ENCODE peak calls at places on chromosome 19, in seven cellular contexts. N, O, X, K, F, E and C are unnamed samples.

GRCh38 chr19:8022275-8022674 is 16.8 kb upstream of the ELAVL1 start:
- DNase-seq in O (no peak), N (no peak), F (no peak), E (no peak), K (peak; percentile 29), X (no peak), C (peak; percentile 87)

GRCh38 chr19:18049390-18049789 is 37.3 kb downstream of the IL12RB1 start:
- DNase-seq in X (peak; percentile 95), O (peak; percentile 64), K (peak; percentile 92), E (peak; percentile 96), N (peak; percentile 25), F (peak; percentile 57), C (peak; percentile 97)

GRCh38 chr19:43290568-43291359 is 21.4 kb upstream of the PSG9 start:
- DNase-seq in N (no peak), F (no peak), X (no peak), E (no peak), O (no peak), K (no peak), C (no peak)

GRCh38 chr19:50332264-50333038 is 3.3 kb upstream of the KCNC3 start:
- DNase-seq in E (peak; percentile 51), X (peak; percentile 79), N (no peak), O (peak; percentile 59), F (no peak), K (no peak), C (no peak)

GRCh38 chr19:44847144-44848035 is 1.3 kb downstream of the NECTIN2 start:
- DNase-seq in O (peak; percentile 89), X (peak; percentile 87), F (peak; percentile 84), K (peak; percentile 92), E (peak; percentile 85), N (peak; percentile 58), C (peak; percentile 83)

GRCh38 chr19:18021121-18021755 is 13.3 kb downstream of the ARRDC2 start:
- DNase-seq in N (peak; percentile 88), X (peak; percentile 85), F (peak; percentile 78), O (peak; percentile 83), K (peak; percentile 88), E (peak; percentile 89), C (peak; percentile 94)

GRCh38 chr19:23101241-23101640 is 15.6 kb upstream of the ZNF730 start:
- DNase-seq in F (no peak), K (no peak), E (no peak), O (no peak), X (no peak), N (no peak), C (no peak)

GRCh38 chr19:17070421-17070820 is 4.8 kb downstream of the HAUS8 start:
- DNase-seq in F (no peak), N (no peak), K (no peak), X (no peak), E (no peak), O (no peak), C (no peak)

GRCh38 chr19:50724522-50725217 is 1.5 kb downstream of the CLEC11A start:
- DNase-seq in O (peak; percentile 99), N (peak; percentile 99), K (peak; percentile 95), E (peak; percentile 96), F (peak; percentile 98), X (peak; percentile 99), C (peak; percentile 92)

GRCh38 chr19:34330116-34330515 is 34.9 kb upstream of the GPI start:
- DNase-seq in N (no peak), F (no peak), K (no peak), O (no peak), E (no peak), X (no peak), C (no peak)

GRCh38 chr19:41332000-41332399 is 21.7 kb downstream of the TGFB1 start:
- DNase-seq in K (no peak), E (no peak), X (no peak), N (no peak), F (no peak), O (no peak), C (no peak)

GRCh38 chr19:18173572-18174294 is at the start of gene IFI30:
- DNase-seq in O (peak; percentile 75), E (peak; percentile 77), X (peak; percentile 91), F (peak; percentile 88), N (no peak), K (peak; percentile 96), C (peak; percentile 94)

GRCh38 chr19:41206926-41207750 is 11.9 kb upstream of the AXL start:
- DNase-seq in K (peak; percentile 34), F (peak; percentile 48), O (no peak), N (no peak), E (peak; percentile 85), X (peak; percentile 22), C (no peak)

GRCh38 chr19:11651062-11651461 is 53.8 kb downstream of the ZNF627 start:
- DNase-seq in K (no peak), N (no peak), O (no peak), F (no peak), X (no peak), E (no peak), C (no peak)

GRCh38 chr19:43662487-43662886 is 7.5 kb downstream of the PLAUR start:
- DNase-seq in N (no peak), K (no peak), O (no peak), F (no peak), E (no peak), X (no peak), C (no peak)

GRCh38 chr19:41882568-41883462 is at the start of gene ARHGEF1:
- DNase-seq in E (peak; percentile 84), F (peak; percentile 75), N (no peak), K (peak; percentile 62), O (no peak), X (peak; percentile 42), C (peak; percentile 74)

GRCh38 chr19:23804676-23805075 is 46.0 kb upstream of the ZNF681 start:
- DNase-seq in O (no peak), N (no peak), E (no peak), K (no peak), X (no peak), F (no peak), C (no peak)

GRCh38 chr19:13526552-13526951 is 20.3 kb upstream of the CACNA1A start:
- DNase-seq in X (no peak), O (no peak), K (no peak), F (no peak), E (no peak), N (peak; percentile 18), C (no peak)

GRCh38 chr19:18502633-18503294 is 19.1 kb downstream of the ELL start:
- DNase-seq in K (no peak), X (peak; percentile 81), F (peak; percentile 40), O (peak; percentile 36), N (no peak), E (peak; percentile 53), C (peak; percentile 50)

GRCh38 chr19:44566984-44567383 is 37.5 kb upstream of the CEACAM20 start:
- DNase-seq in O (no peak), E (no peak), X (no peak), N (no peak), K (no peak), F (no peak), C (no peak)

GRCh38 chr19:53898680-53899341 is 10.3 kb upstream of the CACNG7 start:
- DNase-seq in K (no peak), F (no peak), X (no peak), O (no peak), N (no peak), E (no peak), C (no peak)

GRCh38 chr19:723247-723646 is 14.5 kb downstream of the PALM start:
- DNase-seq in E (no peak), F (no peak), X (no peak), N (no peak), O (no peak), K (no peak), C (no peak)

GRCh38 chr19:55544776-55545439 is 435 bp downstream of the SBK3 start:
- DNase-seq in E (no peak), N (no peak), F (no peak), K (no peak), O (no peak), X (no peak), C (no peak)
- TF ChIP-seq POLR2A in E (no peak), N (no peak), F (no peak), K (no peak), O (no peak), X (no peak), C (no peak)

GRCh38 chr19:1830978-1831377 is 17.3 kb downstream of the REXO1 start:
- DNase-seq in F (no peak), O (no peak), K (no peak), X (no peak), E (no peak), N (no peak), C (no peak)

GRCh38 chr19:1830568-1830967 is 17.7 kb downstream of the REXO1 start:
- DNase-seq in K (no peak), F (no peak), O (no peak), N (no peak), X (no peak), E (no peak), C (no peak)

GRCh38 chr19:1833540-1833939 is 14.7 kb downstream of the REXO1 start:
- DNase-seq in E (no peak), N (no peak), F (no peak), O (no peak), K (no peak), X (no peak), C (peak; percentile 93)

GRCh38 chr19:1829958-1830357 is 17.9 kb upstream of the ATP8B3 start:
- DNase-seq in K (no peak), O (no peak), F (no peak), E (no peak), N (no peak), X (no peak), C (no peak)

GRCh38 chr19:1832046-1832663 is 16.1 kb downstream of the REXO1 start:
- DNase-seq in E (no peak), O (no peak), X (no peak), N (no peak), K (no peak), F (no peak), C (no peak)
- H3K27ac ChIP-seq in E (no peak overlapping the region), O (no peak overlapping the region), X (no peak overlapping the region), N (no peak overlapping the region), K (no peak overlapping the region), F (no peak overlapping the region), C (no peak overlapping the region)

GRCh38 chr19:38841787-38842438 is 7.9 kb downstream of the HNRNPL start:
- DNase-seq in F (no peak), N (no peak), K (no peak), O (no peak), E (no peak), X (no peak), C (peak; percentile 56)
- TF ChIP-seq POLR2A in F (peak; percentile 39), N (no peak), K (no peak), O (no peak), E (no peak), X (no peak), C (peak; percentile 18)

GRCh38 chr19:47625650-47626049 is 16.7 kb downstream of the BICRA start:
- DNase-seq in F (no peak), E (no peak), K (no peak), O (no peak), X (no peak), N (no peak), C (no peak)

GRCh38 chr19:47619763-47620162 is 10.8 kb downstream of the BICRA start:
- DNase-seq in E (no peak), F (no peak), O (no peak), N (peak; percentile 73), K (no peak), X (no peak), C (peak; percentile 56)

GRCh38 chr19:47626238-47626637 is 17.3 kb downstream of the BICRA start:
- DNase-seq in N (no peak), X (no peak), O (no peak), K (no peak), F (no peak), E (no peak), C (no peak)

GRCh38 chr19:47623151-47623920 is 14.4 kb downstream of the BICRA start:
- DNase-seq in N (no peak), F (no peak), O (no peak), K (no peak), E (peak; percentile 34), X (no peak), C (no peak)

GRCh38 chr19:47623921-47624391 is 15.0 kb downstream of the BICRA start:
- DNase-seq in F (no peak), K (no peak), O (no peak), X (no peak), E (no peak), N (no peak), C (no peak)
- H3K27ac ChIP-seq in F (no peak overlapping the region), K (peak overlapping the region; percentile 22), O (no peak overlapping the region), X (no peak overlapping the region), E (no peak overlapping the region), N (no peak overlapping the region), C (no peak overlapping the region)